ENCODE peak calls at places on chromosome 19, in seven cellular contexts. U, R, G, C, P, M and Z are unnamed samples.

GRCh38 chr19:46225558-46226004 is 4.0 kb upstream of the IGFL1 start:
- DNase-seq in U (no peak), R (no peak), G (no peak), C (peak), P (no peak), M (no peak), Z (no peak)

GRCh38 chr19:35509018-35509652 is 4.3 kb downstream of the DMKN start:
- DNase-seq in U (no peak), R (no peak), G (peak), C (peak), P (peak), M (peak), Z (peak)

GRCh38 chr19:616732-617526 is 16.4 kb downstream of the POLRMT start:
- DNase-seq in U (no peak), R (no peak), G (no peak), C (no peak), P (no peak), M (no peak), Z (no peak)

GRCh38 chr19:33290956-33291622 is 11.2 kb downstream of the CEBPA start:
- DNase-seq in U (no peak), R (no peak), G (no peak), C (no peak), P (peak), M (no peak), Z (peak)

GRCh38 chr19:55477905-55478304 is 1.5 kb downstream of the ZNF628 start:
- DNase-seq in U (no peak), R (no peak), G (no peak), C (no peak), P (no peak), M (no peak), Z (no peak)

GRCh38 chr19:5753743-5754142 is 30.8 kb downstream of the PRR22 start:
- DNase-seq in U (no peak), R (no peak), G (no peak), C (no peak), P (no peak), M (no peak), Z (no peak)

GRCh38 chr19:18832331-18833140 is 777 bp downstream of the UPF1 start:
- DNase-seq in U (peak), R (no peak), G (no peak), C (peak), P (peak), M (no peak), Z (peak)

GRCh38 chr19:40623403-40624239 is 22.5 kb downstream of the LTBP4 start:
- DNase-seq in U (no peak), R (peak), G (no peak), C (no peak), P (peak), M (no peak), Z (peak)

GRCh38 chr19:29547981-29548380 is 22.2 kb downstream of the VSTM2B start:
- DNase-seq in U (no peak), R (no peak), G (no peak), C (no peak), P (no peak), M (no peak), Z (no peak)

GRCh38 chr19:33906578-33907335 is 110.1 kb downstream of the KCTD15 start:
- DNase-seq in U (peak), R (no peak), G (no peak), C (no peak), P (peak), M (no peak), Z (no peak)

GRCh38 chr19:41377977-41378707 is 1.8 kb downstream of the TMEM91 start:
- DNase-seq in U (no peak), R (no peak), G (no peak), C (peak), P (no peak), M (no peak), Z (no peak)

GRCh38 chr19:46076951-46077814 is 36.4 kb upstream of the IGFL4 start:
- DNase-seq in U (peak), R (peak), G (no peak), C (peak), P (peak), M (no peak), Z (peak)

GRCh38 chr19:46031781-46032596 is 8.8 kb downstream of the IGFL4 start:
- DNase-seq in U (no peak), R (no peak), G (no peak), C (no peak), P (no peak), M (no peak), Z (no peak)